ENCODE peak calls at places on chromosome 12, in four cellular contexts. One of them, this sample, is unnamed.

GRCh38 chr12:14960548-14961465 is 594 bp downstream of the ARHGDIB start:
- DNase-seq in CD8-positive, alpha-beta memory T cell: peak
- DNase-seq in HL-60: peak
- DNase-seq in posterior cingulate gyrus: no peak
- DNase-seq in this sample: no peak

GRCh38 chr12:90331262-90331661 is 622.6 kb upstream of the ATP2B1 start:
- DNase-seq in CD8-positive, alpha-beta memory T cell: no peak
- DNase-seq in HL-60: no peak
- DNase-seq in posterior cingulate gyrus: no peak
- DNase-seq in this sample: no peak

GRCh38 chr12:3533703-3534386 is 42.8 kb downstream of the PRMT8 start:
- DNase-seq in CD8-positive, alpha-beta memory T cell: no peak
- DNase-seq in HL-60: no peak
- DNase-seq in posterior cingulate gyrus: peak
- DNase-seq in this sample: peak

GRCh38 chr12:123149828-123150272 is 1.0 kb downstream of the PITPNM2 start:
- DNase-seq in CD8-positive, alpha-beta memory T cell: no peak
- DNase-seq in HL-60: no peak
- DNase-seq in posterior cingulate gyrus: no peak
- DNase-seq in this sample: no peak

GRCh38 chr12:124561231-124561630 is 6.2 kb downstream of the NCOR2 start:
- DNase-seq in CD8-positive, alpha-beta memory T cell: no peak
- DNase-seq in HL-60: no peak
- DNase-seq in posterior cingulate gyrus: no peak
- DNase-seq in this sample: no peak

GRCh38 chr12:68067762-68068376 is 78.6 kb downstream of the IFNG-AS1 start:
- DNase-seq in CD8-positive, alpha-beta memory T cell: no peak
- DNase-seq in HL-60: no peak
- DNase-seq in posterior cingulate gyrus: no peak
- DNase-seq in this sample: no peak

GRCh38 chr12:46472144-46472705 is 99.7 kb upstream of the SLC38A2 start:
- DNase-seq in CD8-positive, alpha-beta memory T cell: no peak
- DNase-seq in HL-60: no peak
- DNase-seq in posterior cingulate gyrus: no peak
- DNase-seq in this sample: no peak

GRCh38 chr12:85029456-85029855 is 6.6 kb downstream of the TSPAN19 start:
- DNase-seq in CD8-positive, alpha-beta memory T cell: no peak
- DNase-seq in HL-60: no peak
- DNase-seq in posterior cingulate gyrus: no peak
- DNase-seq in this sample: peak

GRCh38 chr12:122862872-122863701 is 27.8 kb downstream of the HIP1R start:
- DNase-seq in CD8-positive, alpha-beta memory T cell: peak
- DNase-seq in HL-60: no peak
- DNase-seq in posterior cingulate gyrus: no peak
- DNase-seq in this sample: no peak

GRCh38 chr12:131619736-131620506 is 91.0 kb upstream of the SFSWAP start:
- DNase-seq in CD8-positive, alpha-beta memory T cell: no peak
- DNase-seq in HL-60: no peak
- DNase-seq in posterior cingulate gyrus: no peak
- DNase-seq in this sample: no peak

GRCh38 chr12:63070709-63071108 is 80.3 kb downstream of the AVPR1A start:
- DNase-seq in CD8-positive, alpha-beta memory T cell: no peak
- DNase-seq in HL-60: no peak
- DNase-seq in posterior cingulate gyrus: no peak
- DNase-seq in this sample: no peak

GRCh38 chr12:91493308-91493707 is 310.7 kb upstream of the DCN start:
- DNase-seq in CD8-positive, alpha-beta memory T cell: no peak
- DNase-seq in HL-60: no peak
- DNase-seq in posterior cingulate gyrus: no peak
- DNase-seq in this sample: no peak

GRCh38 chr12:132743831-132744230 is 17.8 kb downstream of the ANKLE2 start:
- DNase-seq in CD8-positive, alpha-beta memory T cell: no peak
- DNase-seq in HL-60: no peak
- DNase-seq in posterior cingulate gyrus: no peak
- DNase-seq in this sample: no peak

GRCh38 chr12:50530532-50530931 is 25.7 kb downstream of the DIP2B start:
- DNase-seq in CD8-positive, alpha-beta memory T cell: no peak
- DNase-seq in HL-60: no peak
- DNase-seq in posterior cingulate gyrus: no peak
- DNase-seq in this sample: no peak

GRCh38 chr12:108306014-108306501 is 33.1 kb downstream of the CMKLR1 start:
- DNase-seq in CD8-positive, alpha-beta memory T cell: no peak
- DNase-seq in HL-60: no peak
- DNase-seq in posterior cingulate gyrus: no peak
- DNase-seq in this sample: no peak

GRCh38 chr12:120678572-120678971 is 8.4 kb upstream of the MLEC start:
- DNase-seq in CD8-positive, alpha-beta memory T cell: no peak
- DNase-seq in HL-60: no peak
- DNase-seq in posterior cingulate gyrus: no peak
- DNase-seq in this sample: no peak

GRCh38 chr12:56676851-56677601 is 11.1 kb downstream of the PTGES3 start:
- DNase-seq in CD8-positive, alpha-beta memory T cell: no peak
- DNase-seq in HL-60: no peak
- DNase-seq in posterior cingulate gyrus: no peak
- DNase-seq in this sample: no peak

GRCh38 chr12:19704966-19705365 is 265.7 kb downstream of the AEBP2 start:
- DNase-seq in CD8-positive, alpha-beta memory T cell: no peak
- DNase-seq in HL-60: no peak
- DNase-seq in posterior cingulate gyrus: no peak
- DNase-seq in this sample: no peak

GRCh38 chr12:75908961-75909699 is 122.4 kb downstream of the PHLDA1 start:
- DNase-seq in CD8-positive, alpha-beta memory T cell: no peak
- DNase-seq in HL-60: no peak
- DNase-seq in posterior cingulate gyrus: peak
- DNase-seq in this sample: peak

GRCh38 chr12:33710548-33710947 is 270.9 kb upstream of the SYT10 start:
- DNase-seq in CD8-positive, alpha-beta memory T cell: no peak
- DNase-seq in HL-60: no peak
- DNase-seq in posterior cingulate gyrus: no peak
- DNase-seq in this sample: no peak

GRCh38 chr12:91892081-91892855 is 253.4 kb downstream of the BTG1 start:
- DNase-seq in CD8-positive, alpha-beta memory T cell: no peak
- DNase-seq in HL-60: no peak
- DNase-seq in posterior cingulate gyrus: no peak
- DNase-seq in this sample: no peak

GRCh38 chr12:92533280-92533890 is 169.4 kb upstream of the PLEKHG7 start:
- DNase-seq in CD8-positive, alpha-beta memory T cell: no peak
- DNase-seq in HL-60: no peak
- DNase-seq in posterior cingulate gyrus: no peak
- DNase-seq in this sample: peak

GRCh38 chr12:104163631-104164030 is 25.6 kb upstream of the NFYB start:
- DNase-seq in CD8-positive, alpha-beta memory T cell: no peak
- DNase-seq in HL-60: no peak
- DNase-seq in posterior cingulate gyrus: no peak
- DNase-seq in this sample: no peak

GRCh38 chr12:115867854-115868253 is 409.6 kb downstream of the MED13L start:
- DNase-seq in CD8-positive, alpha-beta memory T cell: no peak
- DNase-seq in HL-60: no peak
- DNase-seq in posterior cingulate gyrus: no peak
- DNase-seq in this sample: no peak

GRCh38 chr12:104499207-104499606 is 42.5 kb downstream of the CHST11 start:
- DNase-seq in CD8-positive, alpha-beta memory T cell: no peak
- DNase-seq in HL-60: no peak
- DNase-seq in posterior cingulate gyrus: no peak
- DNase-seq in this sample: no peak

GRCh38 chr12:109191621-109192250 is 75.3 kb downstream of the ACACB start:
- DNase-seq in CD8-positive, alpha-beta memory T cell: no peak
- DNase-seq in HL-60: no peak
- DNase-seq in posterior cingulate gyrus: no peak
- DNase-seq in this sample: no peak

GRCh38 chr12:24595652-24596235 is 353.2 kb downstream of the BCAT1 start:
- DNase-seq in CD8-positive, alpha-beta memory T cell: no peak
- DNase-seq in HL-60: no peak
- DNase-seq in posterior cingulate gyrus: no peak
- DNase-seq in this sample: peak